ENCODE peak calls at places on chromosome 20, in nine cellular contexts. C, Z, L, W, J, N, F, O and Y are unnamed samples.

GRCh38 chr20:56222945-56223344 is 25.6 kb upstream of the MC3R start:
- DNase-seq in W (no peak), J (no peak), L (no peak), N (no peak), C (no peak), F (no peak), Z (no peak), O (no peak), Y (no peak)

GRCh38 chr20:46367967-46368901 is 38.2 kb downstream of the ELMO2 start:
- DNase-seq in W (no peak), J (no peak), C (no peak), F (no peak), Z (no peak), O (no peak), N (no peak), L (peak), Y (no peak)

GRCh38 chr20:25274891-25275812 is 27.3 kb downstream of the PYGB start:
- DNase-seq in J (no peak), O (no peak), C (peak), Z (peak), W (peak), N (no peak), F (no peak), L (no peak), Y (peak)

GRCh38 chr20:38692436-38693411 is 31.6 kb upstream of the SLC32A1 start:
- DNase-seq in W (peak), O (peak), J (peak), F (peak), N (peak), L (peak), C (peak), Z (no peak), Y (no peak)

GRCh38 chr20:40687384-40688128 is 1.5 kb downstream of the MAFB start:
- DNase-seq in Z (peak), W (peak), C (peak), O (peak), N (no peak), J (peak), L (no peak), F (no peak), Y (no peak)

GRCh38 chr20:37503256-37503927 is 17.7 kb upstream of the NNAT start:
- DNase-seq in N (no peak), J (no peak), L (no peak), W (no peak), C (peak), F (no peak), Z (no peak), O (no peak), Y (no peak)

GRCh38 chr20:21901470-21902275 is 196.2 kb downstream of the PAX1 start:
- DNase-seq in C (peak), F (no peak), N (no peak), J (no peak), L (no peak), Z (no peak), W (peak), O (no peak), Y (no peak)

GRCh38 chr20:22719250-22719649 is 134.9 kb upstream of the FOXA2 start:
- DNase-seq in N (no peak), L (no peak), F (no peak), O (no peak), Z (no peak), W (no peak), J (no peak), C (peak), Y (no peak)

GRCh38 chr20:953742-954141 is 37.6 kb upstream of the ANGPT4 start:
- DNase-seq in O (no peak), W (peak), F (no peak), L (no peak), Z (no peak), C (no peak), J (peak), N (no peak), Y (no peak)

GRCh38 chr20:61871160-61871559 is 194.5 kb downstream of the TAF4 start:
- DNase-seq in N (no peak), O (no peak), Z (no peak), J (no peak), C (no peak), F (no peak), W (no peak), L (no peak), Y (no peak)

GRCh38 chr20:4556781-4557180 is 164.9 kb upstream of the PRND start:
- DNase-seq in N (no peak), L (no peak), O (no peak), F (no peak), C (no peak), Z (no peak), W (no peak), J (no peak), Y (no peak)

GRCh38 chr20:952196-952795 is 36.2 kb upstream of the ANGPT4 start:
- DNase-seq in L (no peak), N (no peak), W (peak), J (no peak), Z (no peak), F (no peak), C (no peak), O (no peak), Y (no peak)

GRCh38 chr20:48827880-48828733 is at the start of gene PREX1:
- DNase-seq in L (peak), N (peak), O (peak), W (peak), C (peak), J (peak), Z (peak), F (peak), Y (no peak)

GRCh38 chr20:3871549-3872265 is 17.5 kb upstream of the PANK2 start:
- DNase-seq in O (no peak), W (no peak), C (no peak), N (no peak), Z (no peak), L (no peak), J (no peak), F (no peak), Y (no peak)

GRCh38 chr20:25296094-25297093 is 48.5 kb downstream of the PYGB start:
- DNase-seq in W (no peak), C (no peak), J (no peak), O (no peak), Z (no peak), L (no peak), F (peak), N (peak), Y (no peak)

GRCh38 chr20:258963-259362 is 1.4 kb downstream of the DEFB132 start:
- DNase-seq in N (no peak), W (no peak), C (no peak), F (peak), Z (no peak), O (no peak), L (peak), J (no peak), Y (no peak)

GRCh38 chr20:11549172-11550117 is 368.2 kb upstream of the BTBD3 start:
- DNase-seq in J (no peak), F (no peak), W (no peak), L (no peak), C (no peak), O (no peak), Z (no peak), N (no peak), Y (no peak)

GRCh38 chr20:17898548-17898994 is 70.0 kb downstream of the SNX5 start:
- DNase-seq in Z (peak), W (peak), N (peak), C (peak), J (peak), F (peak), O (peak), L (peak), Y (no peak)

GRCh38 chr20:33719277-33719988 is 677 bp downstream of the PXMP4 start:
- DNase-seq in F (no peak), O (no peak), C (no peak), J (no peak), Z (no peak), L (no peak), N (no peak), W (no peak), Y (no peak)

GRCh38 chr20:47576516-47577033 is 74.9 kb downstream of the NCOA3 start:
- DNase-seq in F (peak), L (peak), W (peak), O (peak), N (peak), J (peak), Z (no peak), C (peak), Y (no peak)

GRCh38 chr20:46568570-46569129 is 18.2 kb upstream of the OCSTAMP start:
- DNase-seq in J (no peak), C (peak), O (no peak), L (peak), W (peak), N (no peak), Z (peak), F (no peak), Y (no peak)

GRCh38 chr20:49247792-49248191 is 28.6 kb downstream of the DDX27 start:
- DNase-seq in O (no peak), J (peak), F (no peak), N (no peak), W (no peak), Z (no peak), C (no peak), L (no peak), Y (peak)

GRCh38 chr20:21391495-21392298 is 5.6 kb downstream of the NKX2-4 start:
- DNase-seq in F (no peak), Z (no peak), N (peak), W (no peak), L (no peak), J (peak), C (no peak), O (peak), Y (peak)

GRCh38 chr20:13220857-13221297 is at the start of gene ISM1:
- DNase-seq in F (peak), J (peak), C (no peak), Z (peak), L (peak), N (peak), O (peak), W (peak), Y (no peak)

GRCh38 chr20:53331151-53331973 is 262.3 kb downstream of the ZNF217 start:
- DNase-seq in O (no peak), N (no peak), Z (no peak), W (no peak), J (no peak), F (no peak), L (no peak), C (peak), Y (no peak)

GRCh38 chr20:45962031-45962755 is 9.8 kb downstream of the ZNF335 start:
- DNase-seq in F (no peak), W (peak), C (no peak), Z (peak), O (no peak), N (no peak), J (no peak), L (no peak), Y (peak)

GRCh38 chr20:41540459-41540858 is 77.7 kb downstream of the CHD6 start:
- DNase-seq in C (no peak), N (no peak), Z (no peak), O (no peak), L (no peak), J (no peak), W (no peak), F (no peak), Y (no peak)

GRCh38 chr20:4135385-4136077 is 120.2 kb upstream of the RNF24 start:
- DNase-seq in J (no peak), C (no peak), F (no peak), O (no peak), N (no peak), Z (no peak), W (no peak), L (peak), Y (no peak)

GRCh38 chr20:15675151-15675550 is 898.1 kb downstream of the KIF16B start:
- DNase-seq in C (no peak), W (no peak), F (no peak), J (no peak), O (no peak), L (no peak), Z (no peak), N (no peak), Y (no peak)

GRCh38 chr20:31674895-31675827 is 37.4 kb downstream of the COX4I2 start:
- DNase-seq in O (no peak), L (peak), Z (peak), N (peak), J (peak), C (peak), F (peak), W (peak), Y (no peak)

GRCh38 chr20:24529032-24529431 is 59.6 kb downstream of the SYNDIG1 start:
- DNase-seq in F (no peak), Z (no peak), W (no peak), O (no peak), C (no peak), J (no peak), L (no peak), N (no peak), Y (no peak)

GRCh38 chr20:32970973-32971300 is 33.3 kb downstream of the SUN5 start:
- DNase-seq in Z (peak), F (no peak), O (no peak), C (no peak), J (no peak), W (peak), L (peak), N (no peak), Y (peak)

DNA sequence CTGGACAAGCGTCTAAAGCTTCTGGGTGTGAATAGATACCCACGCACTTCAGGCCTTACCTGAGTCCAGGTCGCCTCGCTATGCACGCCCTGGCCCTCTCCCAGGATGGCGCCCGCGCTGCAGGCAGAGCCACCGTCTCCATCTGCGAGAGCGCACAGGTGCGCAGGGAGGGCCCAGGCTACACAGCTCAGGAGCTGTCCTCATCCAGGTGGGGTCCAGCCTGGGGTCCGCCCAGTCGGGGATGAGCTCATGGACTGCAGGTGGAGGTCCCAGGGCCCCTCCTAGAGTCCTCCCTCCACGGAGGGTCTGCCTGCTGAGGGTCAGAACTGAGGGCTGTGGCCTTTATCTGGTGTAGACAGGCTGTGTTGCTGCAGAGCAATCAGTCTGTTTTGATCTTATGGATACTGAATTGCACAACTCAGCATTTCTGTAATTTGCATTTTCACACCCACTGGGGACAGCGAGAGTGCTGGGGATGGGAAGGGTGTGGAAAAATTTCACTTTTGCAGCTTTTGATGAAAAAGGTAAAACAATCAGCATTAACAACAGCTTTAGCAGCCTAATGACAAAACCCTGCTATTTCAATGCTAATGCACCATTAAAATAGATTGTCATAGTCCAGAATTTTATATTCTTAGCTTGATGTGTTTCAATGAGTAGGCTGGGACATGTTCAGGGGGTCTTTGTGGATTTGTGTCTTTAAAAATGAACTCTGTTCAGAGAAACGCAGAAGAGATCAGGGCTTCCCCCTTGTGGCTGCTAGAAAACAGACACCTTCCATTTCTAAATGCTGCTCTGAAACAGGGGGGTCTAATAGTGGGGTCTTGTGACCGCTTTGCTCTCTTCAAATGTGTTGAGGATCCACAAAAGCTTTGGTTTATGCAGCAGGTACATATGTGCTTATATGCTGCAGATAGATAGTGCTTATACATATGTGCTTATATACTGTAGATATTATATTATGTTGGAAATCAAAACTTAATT is 77.8 kb upstream of the PHACTR3 start:
- DNase-seq in Z (no peak), O (no peak), F (no peak), C (no peak), J (no peak), W (no peak), N (no peak), L (no peak), Y (no peak)
- TF ChIP-seq CTCF in Z (peak), O (peak), F (peak), C (no peak), J (no peak), W (no peak), N (no peak), L (peak), Y (peak)

GRCh38 chr20:64052987-64053840 is 3.8 kb upstream of the SOX18 start:
- DNase-seq in W (no peak), L (no peak), O (no peak), N (no peak), F (no peak), Z (no peak), J (no peak), C (no peak), Y (no peak)
- TF ChIP-seq CTCF in W (no peak), L (no peak), O (no peak), N (no peak), F (no peak), Z (no peak), J (no peak), C (no peak), Y (no peak)

GRCh38 chr20:44573501-44573869 is 8.9 kb upstream of the PKIG start:
- DNase-seq in W (no peak), J (no peak), Z (no peak), L (no peak), C (no peak), F (no peak), N (no peak), O (no peak), Y (no peak)

GRCh38 chr20:44579313-44580090 is 2.9 kb upstream of the PKIG start:
- DNase-seq in L (no peak), C (no peak), N (no peak), J (no peak), W (no peak), Z (no peak), F (no peak), O (no peak), Y (no peak)

GRCh38 chr20:44572551-44573500 is 9.6 kb upstream of the PKIG start:
- DNase-seq in N (no peak), J (no peak), Z (no peak), C (peak), O (no peak), L (no peak), W (peak), F (no peak), Y (no peak)

GRCh38 chr20:44574372-44574771 is 8.0 kb upstream of the PKIG start:
- DNase-seq in W (no peak), Z (no peak), L (no peak), C (no peak), N (no peak), J (no peak), O (no peak), F (no peak), Y (no peak)

GRCh38 chr20:44576297-44576696 is 6.1 kb upstream of the PKIG start:
- DNase-seq in Z (no peak), J (no peak), L (peak), W (no peak), N (peak), O (no peak), F (no peak), C (no peak), Y (no peak)
- TF ChIP-seq CTCF in Z (peak), J (no peak), L (peak), W (no peak), N (peak), O (no peak), F (no peak), C (peak), Y (peak)

GRCh38 chr20:9329356-9330092 is 184.9 kb upstream of the LAMP5 start:
- DNase-seq in C (no peak), L (no peak), N (no peak), J (no peak), O (no peak), W (no peak), F (no peak), Z (no peak), Y (no peak)

GRCh38 chr20:9319687-9320384 is 194.6 kb upstream of the LAMP5 start:
- DNase-seq in L (no peak), O (no peak), C (no peak), F (no peak), Z (no peak), N (no peak), W (no peak), J (no peak), Y (no peak)

GRCh38 chr20:9323622-9324021 is 190.8 kb upstream of the LAMP5 start:
- DNase-seq in F (no peak), N (no peak), L (no peak), Z (no peak), W (no peak), O (peak), C (no peak), J (peak), Y (no peak)
- TF ChIP-seq CTCF in F (peak), N (no peak), L (peak), Z (peak), W (no peak), O (peak), C (no peak), J (peak), Y (peak)

GRCh38 chr20:2421247-2421646 is 40.5 kb downstream of the TGM6 start:
- DNase-seq in C (no peak), F (no peak), W (no peak), L (no peak), Z (no peak), J (no peak), N (no peak), O (no peak), Y (no peak)
- TF ChIP-seq CTCF in C (no peak), F (no peak), W (no peak), L (no peak), Z (no peak), J (peak), N (no peak), O (peak), Y (peak)

GRCh38 chr20:57866250-57867106 is 156.7 kb upstream of the PMEPA1 start:
- DNase-seq in O (no peak), C (no peak), Z (no peak), J (no peak), W (no peak), L (no peak), N (no peak), F (no peak), Y (no peak)
- TF ChIP-seq CTCF in O (no peak), C (no peak), Z (no peak), J (no peak), W (no peak), L (no peak), N (no peak), F (no peak), Y (no peak)

GRCh38 chr20:36217226-36217625 is 19.1 kb upstream of the AAR2 start:
- DNase-seq in W (no peak), O (no peak), F (no peak), Z (no peak), J (no peak), L (peak), C (no peak), N (no peak), Y (no peak)
- TF ChIP-seq CTCF in W (no peak), O (peak), F (no peak), Z (no peak), J (peak), L (peak), C (no peak), N (no peak), Y (peak)

DNA sequence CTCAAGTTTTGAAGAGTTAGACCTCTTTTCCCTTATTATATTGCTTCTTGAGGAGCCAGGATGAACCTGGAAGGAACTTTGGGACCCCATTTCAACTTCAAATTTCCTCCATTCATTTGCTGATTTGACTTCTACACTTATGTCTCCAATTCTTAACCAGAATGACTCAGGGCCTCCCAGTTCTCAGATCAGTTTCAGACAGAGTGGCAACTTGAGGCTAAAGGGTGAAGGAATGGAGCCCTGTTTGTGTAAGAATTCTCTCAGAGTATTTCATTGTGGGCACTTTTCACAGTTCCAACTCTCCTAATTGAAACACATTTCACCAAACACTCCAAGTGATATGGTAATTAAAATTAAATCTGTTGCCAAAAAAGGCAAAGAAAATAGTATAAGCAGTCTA is 109.0 kb upstream of the FLRT3 start:
- DNase-seq in O (no peak), J (no peak), L (no peak), N (no peak), W (no peak), C (no peak), Z (no peak), F (no peak), Y (no peak)
- TF ChIP-seq CTCF in O (no peak), J (no peak), L (no peak), N (no peak), W (no peak), C (no peak), Z (no peak), F (no peak), Y (no peak)

DNA sequence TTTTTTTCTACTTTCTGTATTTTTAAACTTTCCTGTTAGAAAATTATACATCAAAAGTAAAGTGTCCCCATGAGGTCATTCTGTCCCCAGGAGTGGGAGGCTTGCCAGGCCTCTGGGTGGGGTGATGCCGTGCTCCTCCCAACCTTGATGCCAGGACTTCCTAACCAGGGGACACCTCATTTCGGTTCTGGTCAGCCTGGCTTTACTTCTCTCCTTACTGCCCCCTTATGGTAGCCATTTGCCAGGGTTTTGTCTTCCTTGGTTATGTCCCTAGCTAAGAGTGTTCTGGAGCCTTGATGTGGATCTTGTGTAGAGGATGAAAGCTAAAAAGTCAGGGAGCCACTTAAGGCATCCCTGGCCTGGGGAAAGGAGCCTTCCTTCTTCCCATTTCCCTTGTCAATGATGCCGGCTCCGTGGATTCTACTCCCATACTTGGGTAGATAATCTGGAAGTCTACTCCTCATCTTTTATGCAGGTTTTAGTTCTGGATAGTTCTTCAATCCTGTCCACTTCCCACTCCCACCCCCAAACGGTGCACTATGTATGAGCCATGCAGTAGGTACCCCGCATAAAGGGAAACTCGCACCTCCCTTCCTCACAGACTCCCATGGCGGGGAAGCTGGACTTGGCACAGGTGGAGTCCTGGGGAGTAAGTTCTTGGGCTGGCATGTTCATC is 164.1 kb upstream of the SALL4 start:
- DNase-seq in O (peak), C (peak), Z (no peak), N (peak), L (peak), J (peak), W (no peak), F (peak), Y (no peak)
- TF ChIP-seq CTCF in O (peak), C (peak), Z (peak), N (peak), L (peak), J (peak), W (peak), F (peak), Y (peak)